ENCODE peak calls at places on chromosomes 16 and 17, in six cellular contexts. One of them, this sample, is unnamed.

GRCh38 chr17:65453204-65453931 is 108.1 kb downstream of the AXIN2 start:
- DNase-seq in lower lobe of right lung: no peak
- DNase-seq in endothelial cell: no peak
- DNase-seq in ureter: no peak
- DNase-seq in cardiac fibroblast: peak; percentile 56
- DNase-seq in putamen: no peak
- DNase-seq in this sample: no peak

GRCh38 chr17:78375401-78376079 is 2.9 kb upstream of the PGS1 start:
- DNase-seq in lower lobe of right lung: peak; percentile 75
- DNase-seq in endothelial cell: no peak
- DNase-seq in ureter: peak; percentile 56
- DNase-seq in cardiac fibroblast: peak; percentile 97
- DNase-seq in putamen: no peak
- DNase-seq in this sample: no peak

GRCh38 chr16:87053016-87053982 is 263.9 kb downstream of the C16orf95 start:
- DNase-seq in lower lobe of right lung: no peak
- DNase-seq in endothelial cell: peak; percentile 52
- DNase-seq in ureter: no peak
- DNase-seq in cardiac fibroblast: no peak
- DNase-seq in putamen: no peak
- DNase-seq in this sample: no peak

GRCh38 chr17:235831-236640 is 54.6 kb upstream of the DOC2B start:
- DNase-seq in lower lobe of right lung: peak; percentile 49
- DNase-seq in endothelial cell: no peak
- DNase-seq in ureter: no peak
- DNase-seq in cardiac fibroblast: no peak
- DNase-seq in putamen: no peak
- DNase-seq in this sample: no peak

GRCh38 chr16:35748621-35749252 is 2289.3 kb downstream of the TP53TG3F start:
- DNase-seq in lower lobe of right lung: no peak
- DNase-seq in endothelial cell: no peak
- DNase-seq in ureter: no peak
- DNase-seq in cardiac fibroblast: no peak
- DNase-seq in putamen: no peak
- DNase-seq in this sample: no peak

GRCh38 chr16:19559242-19559910 is 3.9 kb downstream of the VPS35L start:
- DNase-seq in lower lobe of right lung: no peak
- DNase-seq in endothelial cell: peak; percentile 26
- DNase-seq in ureter: no peak
- DNase-seq in cardiac fibroblast: peak; percentile 81
- DNase-seq in putamen: peak; percentile 75
- DNase-seq in this sample: peak; percentile 34

GRCh38 chr16:57316390-57317017 is 32.0 kb upstream of the PLLP start:
- DNase-seq in lower lobe of right lung: no peak
- DNase-seq in endothelial cell: no peak
- DNase-seq in ureter: no peak
- DNase-seq in cardiac fibroblast: peak; percentile 89
- DNase-seq in putamen: no peak
- DNase-seq in this sample: no peak

GRCh38 chr16:89581045-89581695 is 5.6 kb downstream of the CPNE7 start:
- DNase-seq in lower lobe of right lung: no peak
- DNase-seq in endothelial cell: no peak
- DNase-seq in ureter: no peak
- DNase-seq in cardiac fibroblast: peak; percentile 99
- DNase-seq in putamen: no peak
- DNase-seq in this sample: no peak

GRCh38 chr17:69060835-69061234 is at the start of gene ABCA9:
- DNase-seq in lower lobe of right lung: no peak
- DNase-seq in endothelial cell: no peak
- DNase-seq in ureter: no peak
- DNase-seq in cardiac fibroblast: peak; percentile 95
- DNase-seq in putamen: peak; percentile 30
- DNase-seq in this sample: no peak

GRCh38 chr16:51818342-51818944 is 667.4 kb upstream of the SALL1 start:
- DNase-seq in lower lobe of right lung: no peak
- DNase-seq in endothelial cell: peak; percentile 70
- DNase-seq in ureter: peak; percentile 54
- DNase-seq in cardiac fibroblast: peak; percentile 79
- DNase-seq in putamen: peak; percentile 19
- DNase-seq in this sample: peak; percentile 58

GRCh38 chr17:80262291-80262690 is 1.6 kb downstream of the RNF213 start:
- DNase-seq in lower lobe of right lung: no peak
- DNase-seq in endothelial cell: no peak
- DNase-seq in ureter: no peak
- DNase-seq in cardiac fibroblast: no peak
- DNase-seq in putamen: no peak
- DNase-seq in this sample: no peak

GRCh38 chr17:8117980-8118768 is at the start of gene ALOXE3:
- DNase-seq in lower lobe of right lung: no peak
- DNase-seq in endothelial cell: no peak
- DNase-seq in ureter: peak; percentile 77
- DNase-seq in cardiac fibroblast: peak; percentile 82
- DNase-seq in putamen: no peak
- DNase-seq in this sample: peak; percentile 26

GRCh38 chr17:40432864-40433528 is 10.3 kb upstream of the IGFBP4 start:
- DNase-seq in lower lobe of right lung: no peak
- DNase-seq in endothelial cell: no peak
- DNase-seq in ureter: peak; percentile 75
- DNase-seq in cardiac fibroblast: peak; percentile 49
- DNase-seq in putamen: no peak
- DNase-seq in this sample: no peak

GRCh38 chr16:56964243-56965148 is 2.7 kb downstream of the CETP start:
- DNase-seq in lower lobe of right lung: peak; percentile 95
- DNase-seq in endothelial cell: peak; percentile 95
- DNase-seq in ureter: peak; percentile 80
- DNase-seq in cardiac fibroblast: peak; percentile 96
- DNase-seq in putamen: peak; percentile 58
- DNase-seq in this sample: peak; percentile 95

GRCh38 chr17:75159196-75160031 is 5.1 kb upstream of the JPT1 start:
- DNase-seq in lower lobe of right lung: no peak
- DNase-seq in endothelial cell: no peak
- DNase-seq in ureter: no peak
- DNase-seq in cardiac fibroblast: peak; percentile 80
- DNase-seq in putamen: no peak
- DNase-seq in this sample: no peak

GRCh38 chr17:74394977-74395376 is 27.7 kb downstream of the GPR142 start:
- DNase-seq in lower lobe of right lung: no peak
- DNase-seq in endothelial cell: no peak
- DNase-seq in ureter: peak; percentile 64
- DNase-seq in cardiac fibroblast: no peak
- DNase-seq in putamen: no peak
- DNase-seq in this sample: no peak

GRCh38 chr17:31678431-31678830 is 180.6 kb downstream of the COPRS start:
- DNase-seq in lower lobe of right lung: no peak
- DNase-seq in endothelial cell: no peak
- DNase-seq in ureter: no peak
- DNase-seq in cardiac fibroblast: peak; percentile 35
- DNase-seq in putamen: no peak
- DNase-seq in this sample: no peak

GRCh38 chr16:79348521-79349306 is 251.8 kb downstream of the MAF start:
- DNase-seq in lower lobe of right lung: no peak
- DNase-seq in endothelial cell: no peak
- DNase-seq in ureter: no peak
- DNase-seq in cardiac fibroblast: no peak
- DNase-seq in putamen: no peak
- DNase-seq in this sample: no peak

GRCh38 chr16:11632455-11632921 is 35.8 kb upstream of the SNN start:
- DNase-seq in lower lobe of right lung: peak; percentile 75
- DNase-seq in endothelial cell: peak; percentile 11
- DNase-seq in ureter: peak; percentile 73
- DNase-seq in cardiac fibroblast: peak; percentile 44
- DNase-seq in putamen: no peak
- DNase-seq in this sample: no peak

GRCh38 chr17:78043031-78043430 is 84.5 kb downstream of the TNRC6C start:
- DNase-seq in lower lobe of right lung: no peak
- DNase-seq in endothelial cell: no peak
- DNase-seq in ureter: no peak
- DNase-seq in cardiac fibroblast: no peak
- DNase-seq in putamen: no peak
- DNase-seq in this sample: no peak

GRCh38 chr16:12086861-12087260 is 110.3 kb downstream of the SNX29 start:
- DNase-seq in lower lobe of right lung: no peak
- DNase-seq in endothelial cell: no peak
- DNase-seq in ureter: peak; percentile 23
- DNase-seq in cardiac fibroblast: no peak
- DNase-seq in putamen: no peak
- DNase-seq in this sample: no peak

GRCh38 chr17:29250666-29251065 is 4.0 kb downstream of the CRYBA1 start:
- DNase-seq in lower lobe of right lung: no peak
- DNase-seq in endothelial cell: no peak
- DNase-seq in ureter: no peak
- DNase-seq in cardiac fibroblast: peak; percentile 71
- DNase-seq in putamen: no peak
- DNase-seq in this sample: no peak